ENCODE peak calls at places on chromosomes 7 and 10, in five cellular contexts. I, U, G, W and C are unnamed samples.

GRCh38 chr10:84204122-84204521 is 9.8 kb downstream of the CDHR1 start:
- DNase-seq in I (no peak), U (no peak), G (no peak), W (no peak), C (no peak)

GRCh38 chr7:89813096-89813495 is 341.2 kb upstream of the STEAP1 start:
- DNase-seq in I (no peak), U (no peak), G (no peak), W (no peak), C (no peak)

GRCh38 chr7:114973147-114973546 is 51.3 kb downstream of the MDFIC start:
- DNase-seq in I (no peak), U (no peak), G (no peak), W (no peak), C (no peak)

GRCh38 chr10:61655335-61655851 is 7.3 kb upstream of the CABCOCO1 start:
- DNase-seq in I (no peak), U (no peak), G (no peak), W (no peak), C (no peak)

GRCh38 chr10:69413221-69413865 is 3.4 kb downstream of the TACR2 start:
- DNase-seq in I (peak; percentile 30), U (peak; percentile 36), G (peak; percentile 88), W (no peak), C (peak; percentile 37)

GRCh38 chr10:24008164-24009066 is 200.5 kb upstream of the KIAA1217 start:
- DNase-seq in I (no peak), U (no peak), G (no peak), W (no peak), C (no peak)

GRCh38 chr7:107505997-107506682 is 36.3 kb downstream of the GPR22 start:
- DNase-seq in I (no peak), U (peak; percentile 28), G (no peak), W (no peak), C (no peak)

GRCh38 chr7:137728426-137728825 is 118.3 kb downstream of the DGKI start:
- DNase-seq in I (no peak), U (no peak), G (no peak), W (no peak), C (no peak)

GRCh38 chr10:3527869-3528268 is 257.1 kb downstream of the KLF6 start:
- DNase-seq in I (no peak), U (no peak), G (no peak), W (no peak), C (no peak)

GRCh38 chr10:78292987-78293865 is 259.6 kb downstream of the RPS24 start:
- DNase-seq in I (no peak), U (no peak), G (no peak), W (no peak), C (no peak)

GRCh38 chr10:72152286-72152685 is 63.5 kb upstream of the ANAPC16 start:
- DNase-seq in I (no peak), U (no peak), G (no peak), W (no peak), C (no peak)

GRCh38 chr7:80018941-80019808 is 115.5 kb upstream of the GNAI1 start:
- DNase-seq in I (peak; percentile 26), U (peak; percentile 48), G (no peak), W (peak; percentile 27), C (peak; percentile 31)

GRCh38 chr10:89221919-89222318 is 14.8 kb upstream of the CH25H start:
- DNase-seq in I (no peak), U (no peak), G (no peak), W (no peak), C (no peak)

GRCh38 chr7:113710310-113711106 is 208.3 kb downstream of the PPP1R3A start:
- DNase-seq in I (peak; percentile 30), U (no peak), G (no peak), W (peak; percentile 42), C (no peak)

GRCh38 chr7:1192171-1192676 is 32.2 kb upstream of the ZFAND2A start:
- DNase-seq in I (no peak), U (no peak), G (no peak), W (no peak), C (no peak)

GRCh38 chr7:40530292-40530691 is 395.5 kb downstream of the SUGCT start:
- DNase-seq in I (no peak), U (no peak), G (no peak), W (no peak), C (no peak)

GRCh38 chr7:55572378-55573233 is at the start of gene VOPP1:
- DNase-seq in I (peak; percentile 48), U (peak; percentile 85), G (peak; percentile 34), W (peak; percentile 61), C (peak; percentile 63)

GRCh38 chr10:93600861-93601773 is at the start of gene RBP4:
- DNase-seq in I (no peak), U (no peak), G (no peak), W (no peak), C (no peak)

GRCh38 chr7:50771120-50772002 is 11.3 kb downstream of the GRB10 start:
- DNase-seq in I (no peak), U (no peak), G (no peak), W (no peak), C (no peak)

GRCh38 chr7:122995600-122995999 is at the start of gene TAS2R16:
- DNase-seq in I (no peak), U (no peak), G (no peak), W (no peak), C (no peak)

GRCh38 chr10:71236286-71236685 is 23.9 kb downstream of the UNC5B start:
- DNase-seq in I (no peak), U (no peak), G (no peak), W (no peak), C (no peak)

GRCh38 chr7:152076324-152076821 is 50.9 kb downstream of the GALNT11 start:
- DNase-seq in I (no peak), U (no peak), G (no peak), W (no peak), C (no peak)

GRCh38 chr7:17140421-17140820 is 158.0 kb upstream of the AHR start:
- DNase-seq in I (no peak), U (no peak), G (no peak), W (no peak), C (no peak)

GRCh38 chr7:113764401-113765035 is 154.3 kb downstream of the PPP1R3A start:
- DNase-seq in I (no peak), U (no peak), G (no peak), W (no peak), C (no peak)